ENCODE peak calls at places on chromosomes 4 and X, in ten cellular contexts. M is cardiac muscle cell; R is MCF 10A; C is stomach; G is AG10803; W is heart left ventricle; F is brain microvascular endothelial cell; O is choroid plexus epithelial cell; T is PC-3; V is CD8-positive, alpha-beta T cell. Z is an unnamed sample.

GRCh38 chrX:95318882-95319281 is 1365.8 kb upstream of the DIAPH2 start:
- DNase-seq in M (no peak), R (peak; percentile 28), C (no peak), G (no peak), W (no peak), F (no peak), O (no peak), T (peak; percentile 14), V (no peak), Z (no peak)

GRCh38 chr4:90357117-90357710 is 230.0 kb downstream of the CCSER1 start:
- DNase-seq in M (peak; percentile 88), R (peak; percentile 78), C (no peak), G (peak; percentile 38), W (no peak), F (peak; percentile 6), O (peak; percentile 91), T (peak; percentile 58), V (no peak), Z (no peak)

GRCh38 chr4:153243464-153243863 is 39.2 kb downstream of the TRIM2 start:
- DNase-seq in M (no peak), R (no peak), C (no peak), G (no peak), W (no peak), F (no peak), O (no peak), T (no peak), V (no peak), Z (no peak)

GRCh38 chr4:71584654-71585053 is 199.2 kb downstream of the GC start:
- DNase-seq in M (no peak), R (no peak), C (no peak), G (no peak), W (no peak), F (no peak), O (no peak), T (no peak), V (no peak), Z (no peak)

GRCh38 chr4:111959202-111959601 is 186.1 kb upstream of the FAM241A start:
- DNase-seq in M (peak; percentile 53), R (peak; percentile 61), C (no peak), G (peak; percentile 33), W (no peak), F (peak; percentile 51), O (peak; percentile 54), T (peak; percentile 48), V (no peak), Z (no peak)

GRCh38 chrX:42131856-42132255 is 208.5 kb upstream of the CASK start:
- DNase-seq in M (no peak), R (peak; percentile 39), C (no peak), G (no peak), W (no peak), F (no peak), O (peak; percentile 12), T (peak; percentile 44), V (no peak), Z (no peak)

GRCh38 chrX:22742174-22742573 is 257.6 kb upstream of the DDX53 start:
- DNase-seq in M (peak; percentile 61), R (peak; percentile 28), C (no peak), G (peak; percentile 72), W (no peak), F (no peak), O (peak; percentile 23), T (peak; percentile 11), V (no peak), Z (no peak)

GRCh38 chr4:85149656-85150055 is 183.2 kb upstream of the WDFY3 start:
- DNase-seq in M (peak; percentile 66), R (peak; percentile 48), C (no peak), G (peak; percentile 27), W (no peak), F (peak; percentile 2), O (peak; percentile 65), T (no peak), V (no peak), Z (no peak)

DNA sequence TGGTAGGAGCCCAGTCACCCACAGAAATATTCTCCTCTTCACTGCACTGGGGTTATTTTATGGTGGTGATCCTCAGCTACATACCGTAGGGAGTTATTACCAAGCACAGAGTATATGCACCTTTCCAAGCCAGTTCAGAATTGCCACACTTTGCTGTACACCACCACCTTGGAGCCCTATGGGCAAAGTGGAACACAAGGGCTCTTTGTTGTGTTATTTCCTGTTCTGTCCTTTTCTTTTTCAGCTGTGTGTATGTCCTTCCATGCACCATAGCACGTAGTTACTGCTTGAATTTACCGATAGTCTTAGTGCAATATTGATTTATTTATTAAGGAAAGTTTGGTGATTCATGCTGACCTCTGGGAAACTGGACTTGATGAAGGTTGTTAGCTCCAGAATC is 8.3 kb downstream of the RNF128 start:
- DNase-seq in M (no peak), R (no peak), C (no peak), G (no peak), W (no peak), F (no peak), O (no peak), T (no peak), V (no peak), Z (no peak)
- TF ChIP-seq CTCF in M (no peak), R (no peak), C (no peak), G (no peak), W (no peak), F (no peak), O (no peak), T (no peak), V (no peak), Z (no peak)

GRCh38 chr4:142719854-142720541 is 126.1 kb downstream of the INPP4B start:
- DNase-seq in M (peak; percentile 45), R (peak; percentile 58), C (no peak), G (peak; percentile 22), W (no peak), F (no peak), O (peak; percentile 49), T (peak; percentile 93), V (no peak), Z (no peak)

GRCh38 chr4:142718981-142719380 is 127.1 kb downstream of the INPP4B start:
- DNase-seq in M (no peak), R (no peak), C (no peak), G (no peak), W (no peak), F (no peak), O (no peak), T (peak; percentile 39), V (no peak), Z (no peak)

GRCh38 chr4:142713282-142714030 is 132.6 kb downstream of the INPP4B start:
- DNase-seq in M (no peak), R (no peak), C (no peak), G (no peak), W (no peak), F (no peak), O (no peak), T (no peak), V (no peak), Z (no peak)

GRCh38 chr4:142721187-142721586 is 124.9 kb downstream of the INPP4B start:
- DNase-seq in M (peak; percentile 7), R (peak; percentile 8), C (no peak), G (peak; percentile 17), W (no peak), F (no peak), O (peak; percentile 16), T (peak; percentile 91), V (no peak), Z (no peak)

DNA sequence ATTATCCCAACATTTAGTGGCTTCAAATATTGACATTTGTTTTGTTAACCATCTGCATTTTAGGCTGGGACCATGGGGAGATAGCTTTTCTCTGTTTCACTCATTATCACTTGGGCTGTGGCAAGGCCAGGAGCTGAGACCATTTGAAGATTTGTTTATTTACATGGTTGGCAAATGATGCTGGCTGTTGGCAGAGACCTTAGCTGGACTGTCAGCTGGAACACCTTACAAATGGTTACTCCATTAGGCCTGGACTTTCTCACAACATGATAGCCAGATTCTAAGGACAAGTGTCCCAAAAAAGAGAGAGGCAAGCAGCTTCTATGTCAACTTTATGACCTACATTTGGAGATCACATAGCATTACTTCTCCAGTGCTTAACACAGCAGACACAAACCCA is 130.4 kb downstream of the INPP4B start:
- DNase-seq in M (no peak), R (no peak), C (no peak), G (no peak), W (no peak), F (no peak), O (no peak), T (no peak), V (no peak), Z (no peak)
- TF ChIP-seq CTCF in M (no peak), R (no peak), C (no peak), G (no peak), W (no peak), F (no peak), O (no peak), T (no peak), V (no peak), Z (no peak)

GRCh38 chrX:153410888-153411254 is 401 bp upstream of the ZFP92 start:
- DNase-seq in M (no peak), R (no peak), C (no peak), G (no peak), W (no peak), F (no peak), O (no peak), T (no peak), V (no peak), Z (no peak)
- TF ChIP-seq CTCF in M (no peak), R (no peak), C (no peak), G (no peak), W (no peak), F (no peak), O (no peak), T (no peak), V (no peak), Z (no peak)

GRCh38 chr4:54228064-54228527 is 997 bp upstream of the PDGFRA start:
- DNase-seq in M (peak; percentile 96), R (peak; percentile 71), C (peak; percentile 59), G (peak; percentile 83), W (peak; percentile 77), F (peak; percentile 67), O (peak; percentile 88), T (peak; percentile 83), V (no peak), Z (no peak)

GRCh38 chr4:54228563-54229501 is at the start of gene PDGFRA:
- DNase-seq in M (peak; percentile 99), R (no peak), C (no peak), G (peak; percentile 97), W (peak; percentile 70), F (peak; percentile 18), O (peak; percentile 95), T (no peak), V (no peak), Z (no peak)

GRCh38 chr4:54226399-54227260 is 2.5 kb upstream of the PDGFRA start:
- DNase-seq in M (peak; percentile 96), R (no peak), C (no peak), G (peak; percentile 85), W (peak; percentile 79), F (peak; percentile 14), O (peak; percentile 89), T (no peak), V (no peak), Z (no peak)

GRCh38 chr4:54225671-54226398 is 3.3 kb upstream of the PDGFRA start:
- DNase-seq in M (peak; percentile 61), R (no peak), C (no peak), G (peak; percentile 29), W (no peak), F (no peak), O (peak; percentile 45), T (peak; percentile 49), V (no peak), Z (no peak)

DNA sequence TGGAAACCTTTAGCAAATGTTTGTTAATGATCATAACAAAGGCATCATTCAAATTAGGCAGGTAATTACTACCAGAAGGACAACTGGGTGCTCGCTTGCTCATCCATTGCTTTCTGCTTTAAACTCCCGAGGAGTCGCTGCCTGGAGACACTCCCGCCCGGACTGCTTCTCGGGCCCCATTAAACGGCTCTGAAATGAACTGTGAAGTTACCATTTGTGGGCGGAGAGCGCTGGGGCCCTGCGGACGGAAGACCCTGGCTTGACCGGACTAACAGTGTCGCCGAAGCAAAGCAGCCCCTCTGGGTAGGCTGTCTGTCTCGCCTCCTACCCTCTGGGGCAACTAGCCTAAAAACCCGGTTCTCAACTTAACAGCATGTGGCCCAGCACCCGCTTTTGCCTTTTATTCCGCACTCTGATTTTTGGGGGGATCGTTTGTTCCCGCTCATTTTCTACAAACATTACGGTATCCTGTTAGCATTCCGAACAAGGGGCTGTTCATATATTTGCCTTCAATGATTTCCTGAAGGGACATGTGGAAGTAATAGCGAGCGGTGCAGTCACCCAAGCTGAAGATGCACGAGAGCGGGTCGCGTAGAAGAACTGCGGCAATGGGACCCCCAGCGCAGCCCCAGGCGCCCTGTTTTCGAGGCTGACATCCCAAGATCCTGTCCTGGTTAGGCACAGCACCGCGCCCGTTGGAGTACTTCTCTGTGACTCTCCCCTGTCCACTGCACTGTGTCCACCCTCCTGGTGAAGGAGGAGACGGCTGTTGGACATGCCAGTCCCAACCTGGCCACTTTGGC is 1.6 kb upstream of the PDGFRA start:
- DNase-seq in M (peak; percentile 79), R (no peak), C (no peak), G (peak; percentile 78), W (peak; percentile 56), F (peak; percentile 57), O (peak; percentile 80), T (peak; percentile 48), V (no peak), Z (no peak)
- TF ChIP-seq CTCF in M (no peak), R (no peak), C (no peak), G (no peak), W (no peak), F (no peak), O (no peak), T (no peak), V (no peak), Z (no peak)

Z was measured in prostate gland.